ENCODE peak calls at places on chromosomes 12 and 14, in six cellular contexts. G is left lung, E is tibial artery, U is H1, B is IMR-90, Q is HL-60. A is an unnamed sample.

GRCh38 chr12:3227076-3227975 is 150.1 kb downstream of the TSPAN9 start:
- DNase-seq in G (no peak), E (no peak), U (no peak), B (no peak), Q (no peak), A (no peak)

GRCh38 chr12:21906919-21907642 is 34.1 kb downstream of the ABCC9 start:
- DNase-seq in G (no peak), E (no peak), U (no peak), B (peak), Q (no peak), A (no peak)

GRCh38 chr14:54108481-54109471 is 152.2 kb upstream of the BMP4 start:
- DNase-seq in G (no peak), E (no peak), U (no peak), B (peak), Q (no peak), A (no peak)

GRCh38 chr12:20599757-20600156 is 95.4 kb upstream of the SLCO1C1 start:
- DNase-seq in G (no peak), E (no peak), U (no peak), B (no peak), Q (no peak), A (no peak)

GRCh38 chr14:61561144-61561543 is 134.2 kb upstream of the HIF1A start:
- DNase-seq in G (no peak), E (no peak), U (no peak), B (peak), Q (no peak), A (no peak)

GRCh38 chr14:67569011-67569650 is 30.9 kb downstream of the PIGH start:
- DNase-seq in G (no peak), E (peak), U (no peak), B (no peak), Q (no peak), A (no peak)

GRCh38 chr12:33944703-33945437 is 77.4 kb upstream of the ALG10 start:
- DNase-seq in G (no peak), E (no peak), U (no peak), B (no peak), Q (no peak), A (no peak)

GRCh38 chr12:29148958-29149690 is at the start of gene FAR2:
- DNase-seq in G (peak), E (peak), U (no peak), B (no peak), Q (peak), A (peak)

GRCh38 chr12:54058189-54058917 is 4.7 kb downstream of the HOXC4 start:
- DNase-seq in G (no peak), E (no peak), U (no peak), B (no peak), Q (no peak), A (no peak)

GRCh38 chr12:111993290-111994150 is 19.4 kb downstream of the TMEM116 start:
- DNase-seq in G (no peak), E (no peak), U (no peak), B (no peak), Q (no peak), A (no peak)

GRCh38 chr12:40970320-40970907 is 217.7 kb upstream of the PDZRN4 start:
- DNase-seq in G (no peak), E (no peak), U (no peak), B (no peak), Q (no peak), A (no peak)

GRCh38 chr12:84136862-84137367 is 775.7 kb downstream of the SLC6A15 start:
- DNase-seq in G (no peak), E (no peak), U (no peak), B (peak), Q (no peak), A (no peak)

GRCh38 chr12:96774501-96775256 is 132.4 kb upstream of the NEDD1 start:
- DNase-seq in G (no peak), E (no peak), U (no peak), B (peak), Q (no peak), A (no peak)

GRCh38 chr14:65840786-65841185 is 428.3 kb downstream of the FUT8 start:
- DNase-seq in G (no peak), E (no peak), U (no peak), B (peak), Q (no peak), A (no peak)

GRCh38 chr12:47838286-47838931 is 18.7 kb upstream of the HDAC7 start:
- DNase-seq in G (no peak), E (peak), U (no peak), B (peak), Q (no peak), A (no peak)

GRCh38 chr14:26596722-26597030 is 1.2 kb downstream of the NOVA1 start:
- DNase-seq in G (no peak), E (peak), U (no peak), B (peak), Q (no peak), A (no peak)

GRCh38 chr14:102819176-102819628 is 42.0 kb downstream of the TRAF3 start:
- DNase-seq in G (no peak), E (no peak), U (no peak), B (no peak), Q (no peak), A (no peak)

GRCh38 chr12:9756756-9757155 is 3.9 kb downstream of the CD69 start:
- DNase-seq in G (no peak), E (no peak), U (no peak), B (no peak), Q (no peak), A (no peak)

GRCh38 chr12:106135781-106136180 is 3.0 kb downstream of the NUAK1 start:
- DNase-seq in G (no peak), E (no peak), U (no peak), B (peak), Q (no peak), A (no peak)

GRCh38 chr14:81062816-81063215 is 107.4 kb downstream of the TSHR start:
- DNase-seq in G (no peak), E (no peak), U (peak), B (peak), Q (no peak), A (peak)

GRCh38 chr14:24343795-24344660 is 4.2 kb upstream of the RIPK3 start:
- DNase-seq in G (no peak), E (no peak), U (no peak), B (no peak), Q (no peak), A (no peak)

DNA sequence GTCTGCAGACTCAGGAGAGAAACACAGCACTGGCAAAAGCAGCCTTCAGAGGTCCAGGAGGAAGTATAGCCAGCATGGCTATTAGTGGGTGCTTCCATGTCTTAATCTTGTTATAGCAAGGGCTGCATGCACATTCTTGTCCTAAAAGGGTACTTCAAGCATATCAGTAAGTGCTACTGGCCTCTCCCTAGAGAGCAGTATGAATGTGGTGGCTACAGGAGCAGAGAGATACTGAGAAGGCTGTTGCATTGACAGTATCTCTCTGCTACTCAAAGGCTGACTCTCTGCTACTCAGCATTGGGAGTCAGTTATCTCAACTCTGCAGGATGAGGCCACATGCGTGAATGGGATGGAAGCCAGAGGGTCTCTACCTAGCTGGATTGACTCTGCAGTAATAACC is 2.0 kb downstream of the GARIN6 start:
- DNase-seq in G (no peak), E (no peak), U (no peak), B (no peak), Q (no peak), A (no peak)
- TF ChIP-seq CTCF in G (no peak), E (no peak), U (no peak), B (no peak), Q (no peak), A (no peak)

GRCh38 chr14:36910578-36910977 is 248.9 kb downstream of the PAX9 start:
- DNase-seq in G (no peak), E (no peak), U (no peak), B (no peak), Q (no peak), A (no peak)

DNA sequence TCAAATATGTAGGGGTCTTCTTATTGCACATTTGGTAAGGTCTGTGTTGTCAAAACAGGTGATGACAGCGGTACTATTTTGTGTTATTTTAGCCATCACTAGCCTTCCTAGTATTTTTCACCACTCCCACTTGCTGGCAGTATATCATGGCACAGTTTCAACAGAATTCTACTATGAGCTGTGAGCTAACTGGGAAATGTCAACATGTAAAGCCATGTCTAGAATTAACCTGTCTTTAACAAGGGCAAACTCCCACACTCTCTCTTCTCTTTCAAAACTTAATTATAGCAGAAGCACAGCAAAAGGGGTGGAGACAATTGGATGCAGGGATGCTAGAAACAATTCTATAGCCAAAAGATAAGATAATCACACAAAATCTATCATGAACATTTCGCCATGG is 253.4 kb downstream of the PAX9 start:
- DNase-seq in G (no peak), E (no peak), U (no peak), B (no peak), Q (no peak), A (no peak)
- H3K27ac ChIP-seq in G (no peak), E (no peak), U (no peak), B (no peak), Q (no peak), A (no peak)

GRCh38 chr14:59919582-59920377 is at the start of gene LRRC9:
- DNase-seq in G (peak), E (no peak), U (peak), B (no peak), Q (no peak), A (peak)

GRCh38 chr14:59913187-59913586 is 6.8 kb upstream of the LRRC9 start:
- DNase-seq in G (no peak), E (no peak), U (no peak), B (no peak), Q (no peak), A (no peak)

GRCh38 chr14:59920378-59920683 is 387 bp downstream of the LRRC9 start:
- DNase-seq in G (no peak), E (no peak), U (no peak), B (no peak), Q (no peak), A (no peak)

GRCh38 chr14:59918824-59919581 is 941 bp upstream of the LRRC9 start:
- DNase-seq in G (peak), E (peak), U (no peak), B (peak), Q (no peak), A (no peak)
- TF ChIP-seq CTCF in G (peak), E (peak), U (no peak), B (peak), Q (no peak), A (peak)

DNA sequence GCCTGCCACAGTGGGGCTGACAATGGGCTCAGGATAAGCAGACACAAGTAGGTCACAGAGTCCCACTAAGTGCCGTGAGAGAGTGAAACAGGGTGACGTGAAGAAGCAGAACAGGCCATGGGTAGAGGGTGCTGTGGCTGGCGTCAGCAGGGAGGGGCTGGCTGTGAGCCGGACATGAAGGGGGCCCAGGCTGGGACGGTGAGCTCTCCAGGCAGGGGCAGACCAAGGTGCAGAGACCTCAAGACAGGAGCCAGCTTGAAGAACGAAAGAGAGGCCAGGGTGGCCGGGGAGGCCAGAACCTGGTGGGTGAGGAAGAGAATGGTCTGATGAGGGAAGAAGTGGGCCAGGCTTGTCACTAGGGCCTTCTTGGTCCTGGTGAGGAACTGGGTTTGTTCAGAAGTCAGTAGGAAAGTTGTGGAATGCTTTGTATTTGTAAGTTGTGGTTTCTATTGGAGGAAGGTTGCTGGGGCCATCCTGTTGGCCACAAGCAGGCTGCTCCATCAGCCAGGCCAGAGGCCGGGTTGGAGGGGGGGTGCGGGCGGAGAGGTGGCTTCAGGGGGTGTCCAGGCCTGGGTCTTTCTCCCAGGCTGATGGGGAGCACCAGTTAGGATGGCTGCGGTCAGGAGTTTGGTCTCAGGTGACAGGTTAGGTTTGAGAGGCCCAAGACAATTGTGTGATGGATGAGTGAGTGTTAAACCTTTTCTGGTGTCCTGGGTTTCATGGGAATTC is 21.4 kb upstream of the MLXIP start:
- DNase-seq in G (no peak), E (no peak), U (no peak), B (no peak), Q (no peak), A (no peak)
- H3K27ac ChIP-seq in G (no peak), E (no peak), U (no peak), B (no peak), Q (no peak), A (no peak)

GRCh38 chr12:26528943-26529342 is 304.1 kb downstream of the ITPR2 start:
- DNase-seq in G (no peak), E (no peak), U (no peak), B (no peak), Q (no peak), A (no peak)

GRCh38 chr12:26527702-26528101 is 305.3 kb downstream of the ITPR2 start:
- DNase-seq in G (no peak), E (no peak), U (no peak), B (no peak), Q (no peak), A (no peak)

GRCh38 chr12:26520869-26521268 is 312.1 kb downstream of the ITPR2 start:
- DNase-seq in G (no peak), E (no peak), U (no peak), B (no peak), Q (no peak), A (no peak)

GRCh38 chr12:26523708-26524150 is 309.3 kb downstream of the ITPR2 start:
- DNase-seq in G (peak), E (peak), U (no peak), B (peak), Q (peak), A (no peak)

GRCh38 chr12:26524862-26525465 is 308.0 kb downstream of the ITPR2 start:
- DNase-seq in G (no peak), E (no peak), U (no peak), B (peak), Q (no peak), A (no peak)
- TF ChIP-seq CTCF in G (peak), E (peak), U (peak), B (peak), Q (peak), A (peak)

DNA sequence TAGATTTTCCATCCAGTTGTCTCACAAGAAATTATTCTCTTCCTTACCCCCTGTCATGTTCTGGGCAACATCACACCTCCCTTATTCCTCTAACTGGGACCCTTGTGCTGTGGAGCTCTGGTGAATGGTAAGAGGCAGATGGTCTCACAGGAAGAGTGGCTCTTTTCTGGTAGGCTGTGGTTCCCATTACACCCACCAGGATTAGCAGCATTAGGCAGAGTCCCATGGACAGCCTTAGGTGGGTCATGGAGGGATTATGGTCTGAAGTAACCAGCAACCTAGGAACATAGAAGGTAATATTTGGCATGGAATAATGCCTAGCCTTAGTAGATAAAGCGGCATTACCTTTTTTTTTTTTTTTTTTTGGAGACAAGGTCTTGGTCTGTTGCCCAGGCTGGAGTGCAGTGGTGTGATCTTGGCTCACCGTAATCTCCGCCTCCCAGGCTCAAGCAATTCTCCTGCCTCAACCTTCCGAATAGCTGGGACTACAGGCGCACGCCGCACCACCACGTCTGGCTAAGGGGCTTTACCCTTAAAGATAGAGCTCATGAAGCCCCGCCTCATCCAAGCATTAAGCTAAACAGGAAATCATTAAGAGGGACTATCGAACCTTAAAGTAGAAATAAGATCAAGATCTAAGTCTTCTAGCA is 4.0 kb downstream of the C14orf119 start:
- DNase-seq in G (no peak), E (peak), U (no peak), B (no peak), Q (no peak), A (no peak)
- H3K27ac ChIP-seq in G (peak), E (no peak), U (no peak), B (no peak), Q (no peak), A (no peak)